ENCODE peak calls at places on chromosomes 4 and X, in nine cellular contexts. K is thoracic aorta; W is cardiac muscle cell; G is Caco-2; O is Peyer's patch; N is sigmoid colon; B is hepatocyte; X is CD8-positive, alpha-beta T cell; J is BE2C. F is an unnamed sample. For H3K4me1, the result is how much of the 10 kb centered on the place peaks cover.

GRCh38 chrX:121456315-121456714 is 408.9 kb downstream of the GLUD2 start:
- DNase-seq in K (no peak), W (no peak), G (no peak), O (no peak), N (no peak), B (no peak), X (no peak), J (no peak), F (no peak)

GRCh38 chrX:24231169-24231568 is 81.6 kb downstream of the ZFX start:
- DNase-seq in K (no peak), W (peak), G (no peak), O (no peak), N (no peak), B (peak), X (no peak), J (peak), F (peak)

GRCh38 chr4:54090804-54091623 is 8.9 kb upstream of the GSX2 start:
- DNase-seq in K (no peak), W (peak), G (no peak), O (no peak), N (no peak), B (peak), X (no peak), J (no peak), F (no peak)

GRCh38 chrX:110992611-110993010 is 103.4 kb upstream of the PAK3 start:
- DNase-seq in K (no peak), W (peak), G (peak), O (no peak), N (no peak), B (peak), X (no peak), J (peak), F (no peak)

GRCh38 chr4:53847935-53848334 is 216.5 kb downstream of the CHIC2 start:
- DNase-seq in K (no peak), W (no peak), G (no peak), O (no peak), N (no peak), B (peak), X (no peak), J (no peak), F (no peak)

GRCh38 chr4:38562751-38563198 is 101.2 kb upstream of the KLF3 start:
- DNase-seq in K (no peak), W (peak), G (no peak), O (no peak), N (peak), B (no peak), X (no peak), J (peak), F (no peak)

GRCh38 chr4:176034936-176035335 is 30.7 kb upstream of the WDR17 start:
- DNase-seq in K (no peak), W (no peak), G (no peak), O (no peak), N (no peak), B (no peak), X (no peak), J (no peak), F (no peak)

GRCh38 chrX:47707031-47707780 is 48.2 kb upstream of the UXT start:
- DNase-seq in K (no peak), W (peak), G (no peak), O (no peak), N (no peak), B (no peak), X (no peak), J (no peak), F (no peak)

GRCh38 chrX:81489987-81490386 is 288.1 kb downstream of the SH3BGRL start:
- DNase-seq in K (no peak), W (no peak), G (no peak), O (no peak), N (no peak), B (no peak), X (no peak), J (no peak), F (no peak)

GRCh38 chr4:99635601-99636000 is 22.0 kb downstream of the C4orf54 start:
- DNase-seq in K (no peak), W (no peak), G (no peak), O (no peak), N (no peak), B (no peak), X (no peak), J (no peak), F (no peak)

GRCh38 chrX:43706786-43707185 is 50.7 kb downstream of the MAOA start:
- DNase-seq in K (no peak), W (peak), G (no peak), O (no peak), N (no peak), B (no peak), X (no peak), J (no peak), F (peak)

GRCh38 chr4:123588631-123589223 is 192.1 kb downstream of the SPRY1 start:
- DNase-seq in K (no peak), W (peak), G (no peak), O (no peak), N (no peak), B (peak), X (no peak), J (no peak), F (no peak)

GRCh38 chrX:47456080-47456479 is 26.9 kb downstream of the ZNF41 start:
- DNase-seq in K (no peak), W (no peak), G (no peak), O (no peak), N (no peak), B (no peak), X (no peak), J (no peak), F (no peak)

GRCh38 chr4:140697709-140698560 is 58.2 kb downstream of the TBC1D9 start:
- DNase-seq in K (no peak), W (no peak), G (no peak), O (no peak), N (no peak), B (no peak), X (no peak), J (no peak), F (no peak)

GRCh38 chr4:117700111-117700892 is 334.0 kb upstream of the NDST3 start:
- DNase-seq in K (no peak), W (no peak), G (no peak), O (no peak), N (no peak), B (no peak), X (no peak), J (no peak), F (no peak)

GRCh38 chr4:6771229-6771671 is 11.3 kb upstream of the KIAA0232 start:
- DNase-seq in K (peak), W (peak), G (no peak), O (no peak), N (peak), B (no peak), X (no peak), J (no peak), F (peak)

GRCh38 chr4:60611762-60612496 is 588.2 kb upstream of the ADGRL3 start:
- DNase-seq in K (no peak), W (no peak), G (peak), O (no peak), N (no peak), B (peak), X (no peak), J (no peak), F (peak)

GRCh38 chr4:156933633-156934258 is 37.9 kb downstream of the PDGFC start:
- DNase-seq in K (no peak), W (peak), G (no peak), O (no peak), N (no peak), B (peak), X (no peak), J (no peak), F (no peak)

GRCh38 chr4:184362338-184362737 is 112.0 kb downstream of the IRF2 start:
- DNase-seq in K (no peak), W (no peak), G (no peak), O (no peak), N (no peak), B (no peak), X (no peak), J (no peak), F (no peak)

GRCh38 chr4:67049446-67049845 is 495.9 kb downstream of the CENPC start:
- DNase-seq in K (no peak), W (no peak), G (no peak), O (no peak), N (no peak), B (no peak), X (no peak), J (no peak), F (no peak)

GRCh38 chr4:83189631-83190136 is 75.2 kb upstream of the PLAC8 start:
- DNase-seq in K (no peak), W (no peak), G (no peak), O (no peak), N (no peak), B (peak), X (no peak), J (no peak), F (no peak)

GRCh38 chrX:119734897-119735339 is 23.5 kb upstream of the SOWAHD start:
- DNase-seq in K (no peak), W (peak), G (no peak), O (no peak), N (peak), B (no peak), X (no peak), J (peak), F (no peak)

GRCh38 chr4:13539721-13540445 is 4.4 kb downstream of the NKX3-2 start:
- DNase-seq in K (no peak), W (no peak), G (no peak), O (no peak), N (peak), B (no peak), X (no peak), J (no peak), F (no peak)

GRCh38 chrX:34528081-34528480 is 129.0 kb downstream of the TMEM47 start:
- DNase-seq in K (no peak), W (no peak), G (no peak), O (no peak), N (no peak), B (no peak), X (no peak), J (no peak), F (no peak)

GRCh38 chr4:14452001-14452400 is 550.3 kb upstream of the CPEB2 start:
- DNase-seq in K (no peak), W (no peak), G (no peak), O (no peak), N (no peak), B (no peak), X (no peak), J (no peak), F (no peak)

GRCh38 chr4:183987529-183987946 is 82.4 kb downstream of the STOX2 start:
- DNase-seq in K (peak), W (peak), G (peak), O (no peak), N (peak), B (peak), X (no peak), J (peak), F (peak)

GRCh38 chr4:182163180-182163579 is 80.0 kb upstream of the TENM3 start:
- DNase-seq in K (no peak), W (no peak), G (no peak), O (no peak), N (no peak), B (no peak), X (no peak), J (no peak), F (no peak)

GRCh38 chrX:119041175-119041574 is 31.6 kb upstream of the CT47C1 start:
- DNase-seq in K (peak), W (peak), G (no peak), O (peak), N (peak), B (peak), X (no peak), J (peak), F (peak)

GRCh38 chr4:111027526-111027925 is 404.6 kb upstream of the PITX2 start:
- DNase-seq in K (no peak), W (no peak), G (no peak), O (no peak), N (no peak), B (no peak), X (no peak), J (no peak), F (no peak)

GRCh38 chr4:184273166-184274147 is 55.8 kb upstream of the ENPP6 start:
- DNase-seq in K (no peak), W (no peak), G (no peak), O (no peak), N (no peak), B (no peak), X (no peak), J (no peak), F (no peak)

GRCh38 chrX:31500920-31501319 is 429.1 kb upstream of the FTHL17 start:
- DNase-seq in K (no peak), W (peak), G (no peak), O (no peak), N (no peak), B (no peak), X (no peak), J (no peak), F (no peak)

GRCh38 chr4:90245837-90246236 is 118.6 kb downstream of the CCSER1 start:
- DNase-seq in K (no peak), W (no peak), G (no peak), O (no peak), N (no peak), B (no peak), X (no peak), J (no peak), F (no peak)

GRCh38 chrX:15679246-15679645 is 14.6 kb upstream of the CLTRN start:
- DNase-seq in K (no peak), W (peak), G (no peak), O (no peak), N (no peak), B (no peak), X (no peak), J (peak), F (no peak)

GRCh38 chr4:110071466-110071865 is 126.9 kb downstream of the ELOVL6 start:
- DNase-seq in K (no peak), W (no peak), G (no peak), O (no peak), N (no peak), B (no peak), X (no peak), J (no peak), F (no peak)

GRCh38 chr4:184287697-184288255 is 70.1 kb upstream of the ENPP6 start:
- DNase-seq in K (no peak), W (peak), G (peak), O (no peak), N (no peak), B (peak), X (no peak), J (no peak), F (peak)

GRCh38 chr4:107035711-107036601 is at the start of gene DKK2:
- DNase-seq in K (no peak), W (peak), G (no peak), O (no peak), N (peak), B (peak), X (no peak), J (peak), F (no peak)

GRCh38 chr4:60657802-60658201 is 542.3 kb upstream of the ADGRL3 start:
- DNase-seq in K (no peak), W (peak), G (no peak), O (no peak), N (no peak), B (no peak), X (no peak), J (no peak), F (no peak)

GRCh38 chr4:124753941-124754581 is 41.5 kb upstream of the ANKRD50 start:
- DNase-seq in K (no peak), W (peak), G (peak), O (no peak), N (no peak), B (peak), X (no peak), J (no peak), F (peak)

GRCh38 chr4:106063009-106063408 is 167.7 kb downstream of the NPNT start:
- DNase-seq in K (no peak), W (peak), G (no peak), O (no peak), N (no peak), B (no peak), X (no peak), J (no peak), F (peak)

GRCh38 chrX:118579417-118579816 is 83.8 kb downstream of the DOCK11 start:
- DNase-seq in K (no peak), W (peak), G (no peak), O (no peak), N (no peak), B (no peak), X (no peak), J (peak), F (no peak)

DNA sequence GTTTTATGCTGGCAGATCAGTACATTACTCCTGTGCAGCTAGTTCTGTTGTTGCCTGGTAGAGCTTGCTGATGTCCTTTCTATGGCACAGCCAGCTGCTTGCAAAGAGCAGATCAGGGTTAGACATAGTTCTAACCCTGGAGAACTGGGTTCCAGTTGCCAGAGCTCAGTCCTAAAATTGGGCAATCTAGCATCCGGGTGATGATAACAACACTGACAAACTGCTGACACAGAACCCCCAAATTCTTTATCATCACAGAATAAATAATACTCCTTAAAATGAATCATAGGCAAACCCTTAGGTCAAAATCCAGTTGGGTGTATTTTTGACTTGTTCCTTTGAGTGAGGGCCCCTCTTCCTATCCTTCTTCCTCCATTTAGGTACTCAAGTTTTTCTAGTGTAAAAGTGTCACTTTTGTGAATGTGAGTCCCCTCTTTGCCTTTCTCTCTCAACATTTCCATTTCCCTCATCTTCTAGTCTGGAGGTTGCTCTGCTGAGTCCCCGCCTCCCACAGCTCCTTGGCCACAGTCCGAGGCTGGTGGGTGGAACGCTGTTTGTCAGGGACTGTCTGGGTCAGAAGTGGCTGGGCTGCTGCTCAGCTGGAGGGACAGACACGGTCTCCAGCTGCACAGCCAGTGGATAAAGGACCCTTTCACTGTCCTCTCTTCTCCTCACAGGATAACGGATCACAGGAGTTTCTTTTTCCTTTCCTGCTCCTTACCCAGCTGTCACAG is 93.6 kb upstream of the RASGEF1B start:
- DNase-seq in K (peak), W (peak), G (no peak), O (peak), N (peak), B (peak), X (no peak), J (no peak), F (no peak)
- H3K4me1 ChIP-seq in K (under half), W (under half), G (under half), O (under half), N (under half), B (under half), X (under half), J (under half), F (under half)

DNA sequence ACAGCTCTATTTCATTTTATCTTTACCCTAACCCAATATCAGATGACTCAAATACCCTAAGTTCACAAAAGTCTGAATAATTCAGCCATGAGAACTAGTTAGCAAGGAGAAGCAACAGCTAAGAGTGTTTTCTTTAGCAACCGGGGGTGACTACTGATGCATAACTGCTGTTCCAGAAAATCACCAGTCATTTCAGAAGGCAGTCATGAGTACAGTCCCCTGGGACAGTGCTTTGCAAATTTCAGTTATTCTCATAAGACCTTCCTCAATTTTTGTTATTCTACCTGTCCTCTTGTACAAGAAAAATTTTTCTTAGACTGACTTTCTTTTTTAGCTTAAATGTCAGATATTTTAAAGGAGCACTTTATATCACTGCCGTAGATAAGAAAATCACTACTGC is 16.4 kb downstream of the BANK1 start:
- DNase-seq in K (no peak), W (peak), G (no peak), O (peak), N (no peak), B (no peak), X (no peak), J (peak), F (no peak)
- H3K4me1 ChIP-seq in K (under half), W (under half), G (under half), O (under half), N (under half), B (under half), X (under half), J (under half), F (under half)

GRCh38 chrX:21958888-21959287 is 18.4 kb downstream of the SMS start:
- DNase-seq in K (no peak), W (peak), G (no peak), O (no peak), N (no peak), B (no peak), X (no peak), J (no peak), F (no peak)
- H3K4me1 ChIP-seq in K (under half), W (half or more), G (under half), O (under half), N (under half), B (under half), X (under half), J (under half), F (under half)

DNA sequence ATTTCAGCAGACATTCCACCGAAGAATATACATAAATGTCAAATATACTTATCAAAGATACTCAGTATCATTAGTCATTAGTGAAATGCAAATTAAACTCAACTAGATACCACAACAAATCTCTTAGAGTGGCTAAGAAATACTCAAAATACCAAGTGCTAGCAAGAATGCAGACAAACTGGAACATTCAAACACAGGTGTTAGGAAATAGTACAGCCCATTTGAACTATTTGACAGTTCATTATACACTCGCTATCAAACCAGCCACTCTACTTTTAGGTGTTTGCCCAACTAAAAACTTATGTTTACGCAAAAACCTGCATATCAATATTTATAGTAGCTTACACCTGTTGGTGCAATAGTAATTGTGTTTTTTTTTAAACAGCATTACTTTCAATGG is 8.8 kb downstream of the ADAM29 start:
- DNase-seq in K (no peak), W (no peak), G (no peak), O (no peak), N (no peak), B (no peak), X (no peak), J (no peak), F (peak)
- H3K4me1 ChIP-seq in K (under half), W (under half), G (under half), O (under half), N (under half), B (under half), X (under half), J (under half), F (under half)

DNA sequence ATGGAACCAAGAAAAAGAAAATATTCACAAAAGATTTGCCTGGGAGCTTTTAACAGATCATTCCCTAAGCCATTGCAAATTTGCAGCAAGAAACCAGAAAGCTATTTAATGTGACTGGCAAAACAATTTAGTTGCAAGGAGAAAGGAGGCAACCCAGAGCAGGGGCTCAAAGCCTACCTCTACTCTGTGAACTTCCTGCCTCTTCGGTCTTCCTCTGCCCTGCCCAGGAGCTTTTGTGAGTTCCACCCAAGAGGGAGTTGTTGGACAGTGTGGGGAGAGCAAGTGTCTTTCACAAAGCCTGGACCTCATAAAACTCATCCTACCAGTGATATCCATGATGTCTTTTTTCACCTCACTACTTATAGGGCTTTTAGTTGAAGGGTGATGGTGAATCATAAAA is 107.4 kb downstream of the AFF1 start:
- DNase-seq in K (no peak), W (no peak), G (no peak), O (no peak), N (no peak), B (no peak), X (no peak), J (no peak), F (no peak)
- H3K4me1 ChIP-seq in K (under half), W (half or more), G (under half), O (under half), N (half or more), B (under half), X (under half), J (under half), F (under half)

GRCh38 chr4:10589808-10590207 is 94.8 kb downstream of the CLNK start:
- DNase-seq in K (no peak), W (peak), G (no peak), O (no peak), N (no peak), B (peak), X (no peak), J (no peak), F (no peak)

GRCh38 chr4:10590896-10591295 is 93.7 kb downstream of the CLNK start:
- DNase-seq in K (no peak), W (no peak), G (no peak), O (no peak), N (no peak), B (no peak), X (no peak), J (no peak), F (no peak)

GRCh38 chr4:10587296-10587695 is 97.3 kb downstream of the CLNK start:
- DNase-seq in K (no peak), W (no peak), G (no peak), O (no peak), N (no peak), B (no peak), X (no peak), J (no peak), F (no peak)

GRCh38 chr4:10587697-10588096 is 96.9 kb downstream of the CLNK start:
- DNase-seq in K (no peak), W (no peak), G (no peak), O (peak), N (no peak), B (no peak), X (peak), J (no peak), F (no peak)

GRCh38 chr4:10589308-10589707 is 95.3 kb downstream of the CLNK start:
- DNase-seq in K (no peak), W (no peak), G (no peak), O (no peak), N (no peak), B (no peak), X (no peak), J (no peak), F (no peak)
- H3K4me1 ChIP-seq in K (under half), W (under half), G (under half), O (under half), N (under half), B (under half), X (under half), J (under half), F (under half)

F was measured in PC-9.